ENCODE peak calls at places on chromosomes 6 and 20, in five cellular contexts. One of them, this sample, is unnamed. For H3K9me3 and H3K27me3, the result is how much of the 10 kb centered on the place peaks cover.

GRCh38 chr6:1542335-1542734 is 67.4 kb upstream of the FOXC1 start:
- DNase-seq in stomach: no peak
- DNase-seq in uterus: no peak
- DNase-seq in heart left ventricle: no peak
- DNase-seq in adrenal gland: no peak
- DNase-seq in this sample: no peak

GRCh38 chr6:7901780-7902179 is 8.8 kb downstream of the TXNDC5 start:
- DNase-seq in adrenal gland: no peak
- DNase-seq in stomach: no peak
- DNase-seq in heart left ventricle: no peak
- DNase-seq in uterus: no peak
- DNase-seq in this sample: no peak

GRCh38 chr6:25302156-25302555 is 23.0 kb downstream of the CARMIL1 start:
- DNase-seq in stomach: no peak
- DNase-seq in uterus: no peak
- DNase-seq in heart left ventricle: no peak
- DNase-seq in adrenal gland: no peak
- DNase-seq in this sample: no peak

GRCh38 chr6:1724124-1724523 is 114.4 kb downstream of the FOXC1 start:
- DNase-seq in adrenal gland: no peak
- DNase-seq in uterus: no peak
- DNase-seq in stomach: no peak
- DNase-seq in heart left ventricle: no peak
- DNase-seq in this sample: no peak

GRCh38 chr20:50335105-50335504 is 144.5 kb downstream of the CEBPB start:
- DNase-seq in uterus: no peak
- DNase-seq in heart left ventricle: no peak
- DNase-seq in stomach: no peak
- DNase-seq in adrenal gland: peak
- DNase-seq in this sample: no peak

GRCh38 chr6:36067374-36068011 is 39.9 kb downstream of the MAPK14 start:
- DNase-seq in adrenal gland: no peak
- DNase-seq in heart left ventricle: no peak
- DNase-seq in uterus: no peak
- DNase-seq in stomach: no peak
- DNase-seq in this sample: no peak

GRCh38 chr6:5553767-5554166 is 292.5 kb downstream of the FARS2 start:
- DNase-seq in stomach: no peak
- DNase-seq in heart left ventricle: no peak
- DNase-seq in adrenal gland: no peak
- DNase-seq in uterus: no peak
- DNase-seq in this sample: no peak

GRCh38 chr6:163419413-163420314 is 5.1 kb downstream of the QKI start:
- DNase-seq in stomach: no peak
- DNase-seq in uterus: no peak
- DNase-seq in heart left ventricle: no peak
- DNase-seq in adrenal gland: no peak
- DNase-seq in this sample: no peak

GRCh38 chr20:10332656-10333421 is 101.2 kb downstream of the MKKS start:
- DNase-seq in stomach: no peak
- DNase-seq in adrenal gland: peak
- DNase-seq in heart left ventricle: no peak
- DNase-seq in uterus: no peak
- DNase-seq in this sample: no peak

GRCh38 chr6:8707956-8708772 is 272.8 kb upstream of the SLC35B3 start:
- DNase-seq in uterus: no peak
- DNase-seq in heart left ventricle: no peak
- DNase-seq in adrenal gland: no peak
- DNase-seq in stomach: peak
- DNase-seq in this sample: no peak

GRCh38 chr6:166530211-166531045 is 56.0 kb downstream of the RAMACL start:
- DNase-seq in adrenal gland: no peak
- DNase-seq in stomach: no peak
- DNase-seq in uterus: no peak
- DNase-seq in heart left ventricle: no peak
- DNase-seq in this sample: no peak

GRCh38 chr6:33885121-33886057 is 81.6 kb upstream of the MLN start:
- DNase-seq in stomach: no peak
- DNase-seq in heart left ventricle: no peak
- DNase-seq in adrenal gland: no peak
- DNase-seq in uterus: peak
- DNase-seq in this sample: no peak

GRCh38 chr6:715709-716450 is 22.9 kb upstream of the EXOC2 start:
- DNase-seq in adrenal gland: no peak
- DNase-seq in heart left ventricle: no peak
- DNase-seq in uterus: no peak
- DNase-seq in stomach: no peak
- DNase-seq in this sample: no peak

GRCh38 chr20:10578607-10579006 is 95.2 kb downstream of the JAG1 start:
- DNase-seq in adrenal gland: no peak
- DNase-seq in stomach: no peak
- DNase-seq in uterus: no peak
- DNase-seq in heart left ventricle: no peak
- DNase-seq in this sample: no peak

GRCh38 chr6:34246563-34247391 is 2.0 kb downstream of the SMIM29 start:
- DNase-seq in heart left ventricle: peak
- DNase-seq in uterus: no peak
- DNase-seq in adrenal gland: no peak
- DNase-seq in stomach: no peak
- DNase-seq in this sample: no peak

GRCh38 chr6:111885373-111886027 is 12.2 kb upstream of the FYN start:
- DNase-seq in stomach: no peak
- DNase-seq in adrenal gland: no peak
- DNase-seq in heart left ventricle: no peak
- DNase-seq in uterus: no peak
- DNase-seq in this sample: no peak

GRCh38 chr6:34232901-34233300 is 3.8 kb upstream of the HMGA1 start:
- DNase-seq in uterus: no peak
- DNase-seq in heart left ventricle: no peak
- DNase-seq in adrenal gland: no peak
- DNase-seq in stomach: no peak
- DNase-seq in this sample: no peak

GRCh38 chr20:59177266-59178250 is 13.9 kb downstream of the ZNF831 start:
- DNase-seq in adrenal gland: no peak
- DNase-seq in heart left ventricle: no peak
- DNase-seq in stomach: no peak
- DNase-seq in uterus: no peak
- DNase-seq in this sample: no peak

GRCh38 chr6:137901454-137901853 is 34.4 kb downstream of the TNFAIP3 start:
- DNase-seq in adrenal gland: no peak
- DNase-seq in heart left ventricle: no peak
- DNase-seq in uterus: no peak
- DNase-seq in stomach: no peak
- DNase-seq in this sample: no peak

GRCh38 chr6:112863753-112864152 is 516.6 kb downstream of the RFPL4B start:
- DNase-seq in uterus: no peak
- DNase-seq in adrenal gland: no peak
- DNase-seq in heart left ventricle: no peak
- DNase-seq in stomach: no peak
- DNase-seq in this sample: no peak

GRCh38 chr6:37822851-37823682 is 3.5 kb downstream of the ZFAND3 start:
- DNase-seq in adrenal gland: no peak
- DNase-seq in uterus: peak
- DNase-seq in heart left ventricle: no peak
- DNase-seq in stomach: peak
- DNase-seq in this sample: no peak

GRCh38 chr6:140857734-140858380 is 1274.9 kb upstream of the GJE1 start:
- DNase-seq in stomach: no peak
- DNase-seq in adrenal gland: no peak
- DNase-seq in heart left ventricle: no peak
- DNase-seq in uterus: no peak
- DNase-seq in this sample: no peak

GRCh38 chr20:17969884-17970409 is 1.1 kb downstream of the MGME1 start:
- DNase-seq in adrenal gland: peak
- DNase-seq in uterus: no peak
- DNase-seq in stomach: no peak
- DNase-seq in heart left ventricle: peak
- DNase-seq in this sample: no peak

GRCh38 chr6:139161817-139162284 is 27.0 kb downstream of the HECA start:
- DNase-seq in heart left ventricle: no peak
- DNase-seq in adrenal gland: no peak
- DNase-seq in stomach: no peak
- DNase-seq in uterus: no peak
- DNase-seq in this sample: no peak

GRCh38 chr20:14612389-14612788 is 275.0 kb upstream of the FLRT3 start:
- DNase-seq in heart left ventricle: no peak
- DNase-seq in uterus: no peak
- DNase-seq in stomach: no peak
- DNase-seq in adrenal gland: no peak
- DNase-seq in this sample: no peak

GRCh38 chr20:2981646-2982045 is 61.8 kb upstream of the GNRH2 start:
- DNase-seq in stomach: no peak
- DNase-seq in heart left ventricle: no peak
- DNase-seq in adrenal gland: no peak
- DNase-seq in uterus: no peak
- DNase-seq in this sample: no peak

GRCh38 chr20:2984956-2985661 is 58.3 kb upstream of the GNRH2 start:
- DNase-seq in stomach: no peak
- DNase-seq in heart left ventricle: no peak
- DNase-seq in adrenal gland: no peak
- DNase-seq in uterus: no peak
- DNase-seq in this sample: no peak

GRCh38 chr20:2983508-2983907 is 59.9 kb upstream of the GNRH2 start:
- DNase-seq in heart left ventricle: no peak
- DNase-seq in stomach: no peak
- DNase-seq in adrenal gland: no peak
- DNase-seq in uterus: no peak
- DNase-seq in this sample: no peak

GRCh38 chr20:2984028-2984501 is 59.4 kb upstream of the GNRH2 start:
- DNase-seq in adrenal gland: no peak
- DNase-seq in heart left ventricle: no peak
- DNase-seq in stomach: no peak
- DNase-seq in uterus: no peak
- DNase-seq in this sample: no peak

GRCh38 chr20:2986466-2986865 is 57.0 kb upstream of the GNRH2 start:
- DNase-seq in uterus: no peak
- DNase-seq in adrenal gland: no peak
- DNase-seq in stomach: no peak
- DNase-seq in heart left ventricle: no peak
- DNase-seq in this sample: no peak
- H3K9me3 ChIP-seq in uterus: under half
- H3K9me3 ChIP-seq in adrenal gland: under half
- H3K9me3 ChIP-seq in stomach: under half
- H3K9me3 ChIP-seq in heart left ventricle: under half
- H3K9me3 ChIP-seq in this sample: under half

GRCh38 chr6:170552765-170553685 is at the start of gene PSMB1:
- DNase-seq in uterus: peak
- DNase-seq in adrenal gland: peak
- DNase-seq in stomach: peak
- DNase-seq in heart left ventricle: peak
- DNase-seq in this sample: peak
- TF ChIP-seq POLR2A in uterus: peak
- TF ChIP-seq POLR2A in adrenal gland: peak
- TF ChIP-seq POLR2A in stomach: peak
- TF ChIP-seq POLR2A in heart left ventricle: peak
- TF ChIP-seq POLR2A in this sample: peak

DNA sequence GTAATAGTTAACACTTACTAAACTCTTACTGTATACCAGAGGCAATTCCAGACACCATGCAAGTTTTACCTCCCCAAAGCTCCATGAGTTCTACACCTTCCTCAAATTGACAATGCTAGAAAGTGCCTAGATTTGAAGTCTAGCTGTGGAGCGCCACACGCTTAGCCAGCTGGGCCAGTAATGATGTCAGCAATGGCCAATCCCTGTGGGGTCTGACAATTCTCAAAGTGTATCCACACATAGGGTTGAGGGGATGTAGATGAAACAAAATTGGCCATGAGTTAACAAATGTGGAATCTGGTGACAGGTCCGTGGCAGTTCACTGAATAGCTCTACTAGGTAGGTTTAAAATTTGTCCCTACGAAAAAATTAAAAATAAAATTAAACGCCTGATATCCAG is 1.3 kb downstream of the ZNF343 start:
- DNase-seq in adrenal gland: no peak
- DNase-seq in uterus: no peak
- DNase-seq in stomach: no peak
- DNase-seq in heart left ventricle: no peak
- DNase-seq in this sample: no peak
- H3K27me3 ChIP-seq in adrenal gland: under half
- H3K27me3 ChIP-seq in uterus: under half
- H3K27me3 ChIP-seq in stomach: under half
- H3K27me3 ChIP-seq in heart left ventricle: under half
- H3K27me3 ChIP-seq in this sample: under half

GRCh38 chr20:62101078-62101477 is 21.2 kb upstream of the LSM14B start:
- DNase-seq in stomach: no peak
- DNase-seq in adrenal gland: no peak
- DNase-seq in heart left ventricle: no peak
- DNase-seq in uterus: no peak
- DNase-seq in this sample: no peak

GRCh38 chr20:62104234-62104789 is 18.0 kb upstream of the LSM14B start:
- DNase-seq in heart left ventricle: no peak
- DNase-seq in stomach: no peak
- DNase-seq in uterus: no peak
- DNase-seq in adrenal gland: no peak
- DNase-seq in this sample: no peak

GRCh38 chr20:62103508-62104233 is 18.6 kb upstream of the LSM14B start:
- DNase-seq in uterus: no peak
- DNase-seq in stomach: no peak
- DNase-seq in adrenal gland: no peak
- DNase-seq in heart left ventricle: no peak
- DNase-seq in this sample: no peak

GRCh38 chr20:62105592-62105991 is 16.7 kb upstream of the LSM14B start:
- DNase-seq in stomach: no peak
- DNase-seq in uterus: no peak
- DNase-seq in heart left ventricle: no peak
- DNase-seq in adrenal gland: no peak
- DNase-seq in this sample: no peak

DNA sequence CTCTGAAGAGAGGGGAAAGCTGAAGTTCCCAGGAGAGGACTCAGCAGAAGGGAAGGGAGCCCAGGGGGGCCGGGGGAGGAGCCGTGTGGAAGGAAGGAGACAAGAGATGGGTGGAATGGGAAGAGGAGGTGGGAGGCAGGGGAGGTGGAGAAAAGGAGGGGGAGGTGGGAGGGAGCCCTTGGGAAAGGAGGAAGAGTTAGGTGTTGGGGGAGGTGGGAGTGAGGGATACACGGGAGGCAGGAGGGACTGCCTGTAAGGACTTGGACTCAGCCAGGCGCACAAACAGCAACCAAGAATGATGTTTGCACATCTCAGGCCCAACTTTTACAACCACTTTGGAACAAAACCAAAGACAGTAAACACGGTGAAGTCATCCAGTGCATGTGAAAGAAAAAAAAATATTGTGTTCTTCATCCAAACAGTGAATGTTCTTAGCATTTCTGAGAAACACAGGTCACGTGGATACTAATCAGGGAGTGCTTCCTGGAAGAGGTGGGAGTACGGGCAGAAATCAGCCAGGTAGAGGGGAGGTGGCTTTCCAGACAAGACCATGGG is 17.4 kb upstream of the LSM14B start:
- DNase-seq in stomach: no peak
- DNase-seq in uterus: peak
- DNase-seq in heart left ventricle: no peak
- DNase-seq in adrenal gland: no peak
- DNase-seq in this sample: no peak
- H3K9me3 ChIP-seq in stomach: under half
- H3K9me3 ChIP-seq in uterus: under half
- H3K9me3 ChIP-seq in heart left ventricle: half or more
- H3K9me3 ChIP-seq in adrenal gland: under half
- H3K9me3 ChIP-seq in this sample: under half